ENCODE peak calls at places on chromosomes 1 and 21, in seven cellular contexts. R is CD4-positive, alpha-beta memory T cell; W is mucosa of descending colon; K is sigmoid colon; G is OCI-LY7; D is skeletal muscle cell; X is mesenchymal stem cell. P is an unnamed sample.

GRCh38 chr21:38263493-38263892 is 6.7 kb downstream of the KCNJ15 start:
- DNase-seq in X (no peak), W (no peak), D (peak), K (no peak), R (no peak), G (no peak), P (no peak)

GRCh38 chr1:34785231-34785874 is 4.3 kb downstream of the GJB3 start:
- DNase-seq in D (no peak), R (no peak), X (no peak), W (no peak), G (no peak), K (peak), P (no peak)

GRCh38 chr1:32899586-32900296 is 1.4 kb downstream of the TMEM54 start:
- DNase-seq in X (no peak), R (no peak), K (peak), W (peak), G (no peak), D (no peak), P (no peak)

GRCh38 chr1:18803392-18803791 is 56.1 kb downstream of the TAS1R2 start:
- DNase-seq in R (no peak), G (no peak), X (no peak), D (no peak), W (no peak), K (no peak), P (no peak)

GRCh38 chr1:246428542-246429308 is 78.4 kb downstream of the SMYD3 start:
- DNase-seq in K (no peak), D (peak), R (no peak), X (peak), G (no peak), W (no peak), P (peak)

GRCh38 chr1:42944207-42944928 is 14.3 kb downstream of the SLC2A1 start:
- DNase-seq in W (peak), K (peak), X (no peak), R (no peak), D (no peak), G (peak), P (no peak)

GRCh38 chr1:110634455-110635281 is 28.5 kb upstream of the KCNA2 start:
- DNase-seq in X (no peak), R (peak), D (no peak), K (peak), G (peak), W (peak), P (no peak)

GRCh38 chr1:75588779-75589475 is 22.0 kb downstream of the SLC44A5 start:
- DNase-seq in W (no peak), R (no peak), D (no peak), X (no peak), K (no peak), G (no peak), P (no peak)

GRCh38 chr1:206144605-206145004 is 27.4 kb upstream of the AVPR1B start:
- DNase-seq in D (no peak), K (no peak), G (no peak), R (no peak), X (no peak), W (no peak), P (no peak)

GRCh38 chr1:54989968-54990810 is 8.5 kb upstream of the BSND start:
- DNase-seq in X (no peak), W (no peak), K (no peak), D (no peak), G (no peak), R (no peak), P (no peak)

GRCh38 chr1:14390816-14391215 is 207.7 kb upstream of the KAZN start:
- DNase-seq in K (no peak), D (no peak), W (no peak), G (no peak), X (no peak), R (no peak), P (no peak)

GRCh38 chr1:93446837-93447451 is 974 bp upstream of the FNBP1L start:
- DNase-seq in R (no peak), W (peak), D (no peak), G (no peak), K (peak), X (no peak), P (no peak)

GRCh38 chr1:22717038-22717758 is 6.6 kb downstream of the EPHB2 start:
- DNase-seq in W (peak), D (no peak), K (no peak), X (no peak), R (no peak), G (no peak), P (no peak)

GRCh38 chr21:42526379-42526727 is 12.7 kb downstream of the SLC37A1 start:
- DNase-seq in W (peak), R (no peak), G (no peak), X (no peak), K (peak), D (no peak), P (no peak)

GRCh38 chr1:10152709-10153284 is 57.6 kb upstream of the KIF1B start:
- DNase-seq in G (peak), D (no peak), X (peak), R (no peak), W (peak), K (no peak), P (peak)

GRCh38 chr1:7192453-7192852 is 407.2 kb downstream of the CAMTA1 start:
- DNase-seq in K (no peak), X (no peak), W (no peak), R (no peak), D (no peak), G (no peak), P (no peak)

GRCh38 chr1:94543893-94544635 is 2.5 kb upstream of the F3 start:
- DNase-seq in W (no peak), D (peak), R (no peak), X (peak), K (no peak), G (no peak), P (no peak)

GRCh38 chr1:222634180-222635013 is 16.5 kb downstream of the MIA3 start:
- DNase-seq in G (peak), R (peak), W (peak), K (peak), D (peak), X (peak), P (peak)

GRCh38 chr1:8059161-8059622 is 33.1 kb upstream of the ERRFI1 start:
- DNase-seq in X (peak), W (no peak), G (no peak), R (no peak), D (no peak), K (no peak), P (peak)

GRCh38 chr21:39710866-39711265 is 34.1 kb upstream of the IGSF5 start:
- DNase-seq in K (no peak), D (no peak), W (no peak), G (no peak), X (no peak), R (no peak), P (no peak)

GRCh38 chr21:28810826-28811524 is 181.7 kb downstream of the LTN1 start:
- DNase-seq in K (no peak), W (no peak), D (no peak), R (no peak), X (no peak), G (no peak), P (no peak)

GRCh38 chr1:223707270-223708000 is 4.9 kb upstream of the CAPN2 start:
- DNase-seq in D (peak), W (peak), G (no peak), X (peak), K (peak), R (no peak), P (peak)

GRCh38 chr1:186736971-186737685 is 56.9 kb upstream of the PTGS2 start:
- DNase-seq in X (no peak), R (no peak), W (no peak), D (no peak), G (no peak), K (no peak), P (no peak)

GRCh38 chr1:1023700-1024099 is 3.8 kb downstream of the AGRN start:
- DNase-seq in D (no peak), R (no peak), X (no peak), W (no peak), K (no peak), G (no peak), P (no peak)

GRCh38 chr1:187654635-187655034 is 825.9 kb downstream of the PLA2G4A start:
- DNase-seq in G (no peak), R (no peak), D (no peak), K (no peak), W (no peak), X (no peak), P (no peak)

GRCh38 chr1:211352985-211353515 is 26.4 kb downstream of the TRAF5 start:
- DNase-seq in R (peak), G (peak), K (no peak), W (peak), D (no peak), X (no peak), P (no peak)

GRCh38 chr1:89908993-89909436 is 85.9 kb upstream of the ZNF326 start:
- DNase-seq in W (no peak), X (peak), K (no peak), G (no peak), R (no peak), D (peak), P (no peak)

GRCh38 chr1:77652970-77653516 is 29.4 kb downstream of the ZZZ3 start:
- DNase-seq in D (no peak), W (no peak), K (no peak), G (no peak), X (no peak), R (no peak), P (no peak)

GRCh38 chr1:226397955-226398636 is 9.8 kb downstream of the PARP1 start:
- DNase-seq in G (no peak), W (no peak), R (no peak), K (no peak), X (no peak), D (no peak), P (no peak)

GRCh38 chr1:99496067-99496466 is 149.8 kb upstream of the PALMD start:
- DNase-seq in D (peak), W (no peak), K (no peak), G (no peak), X (no peak), R (no peak), P (no peak)

GRCh38 chr1:109532365-109533136 is 7.1 kb upstream of the GPR61 start:
- DNase-seq in K (peak), R (peak), X (peak), D (no peak), W (peak), G (peak), P (peak)

DNA sequence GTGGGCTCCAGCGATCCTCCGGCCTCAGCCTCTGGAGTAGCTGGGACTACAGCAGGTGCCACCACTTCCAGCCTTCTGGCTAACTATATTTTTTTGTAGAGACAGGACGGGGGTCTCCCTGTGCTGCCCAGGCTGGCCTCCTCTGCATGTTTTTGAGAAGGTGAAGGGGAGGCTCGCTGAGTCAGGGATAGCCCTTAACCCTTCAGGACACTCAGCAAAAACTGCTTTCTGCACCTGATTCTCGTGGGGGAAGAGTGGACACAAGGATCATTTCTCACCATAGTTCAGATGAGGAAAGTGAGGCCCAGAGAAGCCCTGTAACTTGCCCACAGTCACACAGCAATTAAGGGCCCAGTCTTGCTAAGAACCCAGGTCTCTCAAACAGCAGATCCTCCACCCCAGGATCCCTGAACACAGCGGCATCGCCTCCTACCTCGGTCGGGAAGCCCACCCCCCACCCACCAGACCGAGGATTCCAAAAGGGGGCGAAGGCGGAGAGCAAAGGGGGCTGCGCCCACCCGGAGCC is 1.3 kb downstream of the FGR start:
- DNase-seq in W (no peak), X (no peak), G (no peak), R (no peak), K (no peak), D (no peak), P (no peak)
- H3K4me3 ChIP-seq in W (no peak), X (peak), G (no peak), R (peak), K (peak), D (peak), P (peak)

GRCh38 chr1:182259229-182259872 is 132.2 kb downstream of the GLUL start:
- DNase-seq in R (peak), X (peak), D (peak), W (peak), K (peak), G (no peak), P (peak)
- H3K4me3 ChIP-seq in R (no peak), X (no peak), D (no peak), W (no peak), K (no peak), G (no peak), P (no peak)

GRCh38 chr21:14206222-14206621 is 4.5 kb downstream of the LIPI start:
- DNase-seq in G (no peak), D (no peak), W (no peak), K (no peak), R (no peak), X (no peak), P (no peak)
- H3K4me3 ChIP-seq in G (no peak), D (no peak), W (no peak), K (no peak), R (no peak), X (no peak), P (no peak)

DNA sequence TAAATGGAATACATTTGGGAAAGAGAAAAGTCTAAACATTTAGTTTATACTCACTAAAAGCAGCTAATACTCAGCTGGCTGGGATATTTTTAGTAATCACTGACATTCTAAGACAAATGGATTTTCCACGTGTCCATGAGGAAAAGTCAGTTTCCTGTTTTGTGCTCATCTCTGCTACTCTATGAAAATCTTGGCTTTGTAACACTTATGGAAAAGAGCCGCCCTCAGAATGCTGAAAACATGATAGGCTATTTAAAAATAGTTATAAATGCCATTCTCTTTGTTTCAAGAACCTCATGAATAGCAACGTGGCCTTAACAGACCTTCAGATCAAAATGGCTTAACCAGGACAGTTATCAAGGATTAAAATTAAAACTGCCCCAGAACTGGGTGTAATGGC is 29.9 kb downstream of the MRAP start:
- DNase-seq in W (no peak), K (no peak), D (no peak), G (no peak), X (peak), R (no peak), P (no peak)
- H3K4me3 ChIP-seq in W (no peak), K (no peak), D (no peak), G (no peak), X (peak), R (no peak), P (no peak)

DNA sequence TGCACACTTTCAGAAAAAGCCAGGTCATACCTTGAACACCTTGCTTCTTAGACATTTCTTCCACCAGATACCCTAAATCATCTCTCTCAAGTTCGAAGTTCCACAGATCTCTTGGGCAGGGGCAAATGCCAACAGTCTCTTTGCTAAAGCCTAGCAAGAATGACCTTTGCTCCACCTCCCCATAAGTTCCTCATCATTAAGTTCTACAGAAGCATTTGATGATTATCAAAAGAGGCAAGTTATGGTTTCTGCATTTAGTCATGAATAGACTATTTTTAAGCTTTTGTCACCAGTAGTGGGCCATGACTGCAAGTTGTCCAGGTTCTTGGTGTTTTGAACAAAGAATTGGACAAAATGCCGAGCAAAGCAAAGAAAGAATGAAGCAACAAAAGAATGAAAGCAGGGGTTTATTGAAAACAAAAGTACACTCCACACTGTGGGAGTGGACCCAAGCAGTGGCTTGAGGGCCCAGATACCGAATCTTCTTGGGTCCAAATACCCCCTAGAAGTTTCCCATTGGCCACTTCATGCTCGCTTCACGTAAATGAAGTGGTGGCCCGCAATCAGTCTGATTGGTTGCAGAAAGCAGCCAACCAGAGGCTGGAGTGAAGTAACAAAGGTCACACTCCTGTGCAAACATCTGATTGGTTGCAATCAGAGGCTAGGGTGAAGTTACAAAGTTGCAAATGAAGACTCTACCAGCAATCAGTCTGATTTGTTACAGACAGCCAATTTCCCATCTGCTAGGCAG is 9.8 kb upstream of the EGLN1 start:
- DNase-seq in W (no peak), D (no peak), G (no peak), X (no peak), R (no peak), K (no peak), P (no peak)
- H3K4me3 ChIP-seq in W (no peak), D (no peak), G (no peak), X (no peak), R (no peak), K (no peak), P (no peak)